ENCODE peak calls at places on chromosomes 4 and X, in six cellular contexts. One of them, this sample, is unnamed.

GRCh38 chrX:151151668-151152267 is 24.6 kb upstream of the GPR50 start:
- DNase-seq in H9: peak; percentile 35
- DNase-seq in MCF 10A: peak; percentile 71
- DNase-seq in HCT116: peak; percentile 13
- DNase-seq in cardiac muscle cell: peak; percentile 64
- DNase-seq in endodermal cell: peak; percentile 57
- DNase-seq in this sample: no peak

GRCh38 chrX:119960639-119961038 is 17.1 kb upstream of the NKAP start:
- DNase-seq in H9: no peak
- DNase-seq in MCF 10A: no peak
- DNase-seq in HCT116: no peak
- DNase-seq in cardiac muscle cell: no peak
- DNase-seq in endodermal cell: no peak
- DNase-seq in this sample: no peak

GRCh38 chr4:154164931-154165839 is 326.4 kb downstream of the DCHS2 start:
- DNase-seq in H9: no peak
- DNase-seq in MCF 10A: peak; percentile 93
- DNase-seq in HCT116: peak; percentile 86
- DNase-seq in cardiac muscle cell: no peak
- DNase-seq in endodermal cell: no peak
- DNase-seq in this sample: no peak

GRCh38 chr4:55398461-55398860 is 2.7 kb downstream of the TMEM165 start:
- DNase-seq in H9: no peak
- DNase-seq in MCF 10A: peak; percentile 49
- DNase-seq in HCT116: no peak
- DNase-seq in cardiac muscle cell: no peak
- DNase-seq in endodermal cell: no peak
- DNase-seq in this sample: no peak

GRCh38 chr4:157012781-157013180 is 41.2 kb upstream of the PDGFC start:
- DNase-seq in H9: no peak
- DNase-seq in MCF 10A: peak; percentile 5
- DNase-seq in HCT116: no peak
- DNase-seq in cardiac muscle cell: no peak
- DNase-seq in endodermal cell: no peak
- DNase-seq in this sample: no peak

GRCh38 chr4:143381171-143382118 is 44.8 kb downstream of the GAB1 start:
- DNase-seq in H9: no peak
- DNase-seq in MCF 10A: peak; percentile 69
- DNase-seq in HCT116: no peak
- DNase-seq in cardiac muscle cell: peak; percentile 63
- DNase-seq in endodermal cell: no peak
- DNase-seq in this sample: no peak

GRCh38 chr4:142614621-142615323 is 231.3 kb downstream of the INPP4B start:
- DNase-seq in H9: no peak
- DNase-seq in MCF 10A: no peak
- DNase-seq in HCT116: no peak
- DNase-seq in cardiac muscle cell: no peak
- DNase-seq in endodermal cell: no peak
- DNase-seq in this sample: no peak

GRCh38 chr4:185142911-185143595 is at the start of gene SLC25A4:
- DNase-seq in H9: peak; percentile 91
- DNase-seq in MCF 10A: peak; percentile 78
- DNase-seq in HCT116: peak; percentile 28
- DNase-seq in cardiac muscle cell: peak; percentile 96
- DNase-seq in endodermal cell: peak; percentile 95
- DNase-seq in this sample: peak; percentile 62

GRCh38 chrX:40056420-40056819 is 41.3 kb downstream of the BCOR start:
- DNase-seq in H9: no peak
- DNase-seq in MCF 10A: no peak
- DNase-seq in HCT116: no peak
- DNase-seq in cardiac muscle cell: no peak
- DNase-seq in endodermal cell: no peak
- DNase-seq in this sample: no peak

GRCh38 chr4:103118171-103118570 is 18.5 kb upstream of the BDH2 start:
- DNase-seq in H9: no peak
- DNase-seq in MCF 10A: no peak
- DNase-seq in HCT116: no peak
- DNase-seq in cardiac muscle cell: no peak
- DNase-seq in endodermal cell: no peak
- DNase-seq in this sample: no peak

GRCh38 chr4:139555705-139556070 is 331 bp downstream of the SETD7 start:
- DNase-seq in H9: no peak
- DNase-seq in MCF 10A: peak; percentile 60
- DNase-seq in HCT116: no peak
- DNase-seq in cardiac muscle cell: peak; percentile 42
- DNase-seq in endodermal cell: no peak
- DNase-seq in this sample: no peak

GRCh38 chr4:10582966-10583365 is 101.6 kb downstream of the CLNK start:
- DNase-seq in H9: no peak
- DNase-seq in MCF 10A: no peak
- DNase-seq in HCT116: no peak
- DNase-seq in cardiac muscle cell: no peak
- DNase-seq in endodermal cell: no peak
- DNase-seq in this sample: no peak

GRCh38 chr4:139438141-139438540 is 15.8 kb upstream of the RAB33B start:
- DNase-seq in H9: no peak
- DNase-seq in MCF 10A: no peak
- DNase-seq in HCT116: no peak
- DNase-seq in cardiac muscle cell: no peak
- DNase-seq in endodermal cell: no peak
- DNase-seq in this sample: no peak

GRCh38 chr4:88211473-88212252 is 53.2 kb upstream of the ABCG2 start:
- DNase-seq in H9: no peak
- DNase-seq in MCF 10A: peak; percentile 68
- DNase-seq in HCT116: peak; percentile 47
- DNase-seq in cardiac muscle cell: peak; percentile 73
- DNase-seq in endodermal cell: peak; percentile 77
- DNase-seq in this sample: no peak

GRCh38 chr4:99945718-99946345 is 586 bp downstream of the DNAJB14 start:
- DNase-seq in H9: no peak
- DNase-seq in MCF 10A: peak; percentile 36
- DNase-seq in HCT116: no peak
- DNase-seq in cardiac muscle cell: peak; percentile 47
- DNase-seq in endodermal cell: no peak
- DNase-seq in this sample: no peak

GRCh38 chr4:125198916-125199315 is 115.8 kb upstream of the FAT4 start:
- DNase-seq in H9: no peak
- DNase-seq in MCF 10A: peak; percentile 50
- DNase-seq in HCT116: no peak
- DNase-seq in cardiac muscle cell: no peak
- DNase-seq in endodermal cell: no peak
- DNase-seq in this sample: no peak

GRCh38 chrX:36867143-36867542 is 141.0 kb upstream of the FAM47C start:
- DNase-seq in H9: no peak
- DNase-seq in MCF 10A: peak; percentile 57
- DNase-seq in HCT116: no peak
- DNase-seq in cardiac muscle cell: peak; percentile 75
- DNase-seq in endodermal cell: no peak
- DNase-seq in this sample: no peak

GRCh38 chr4:16265820-16266219 is 39.5 kb upstream of the TAPT1 start:
- DNase-seq in H9: no peak
- DNase-seq in MCF 10A: no peak
- DNase-seq in HCT116: no peak
- DNase-seq in cardiac muscle cell: no peak
- DNase-seq in endodermal cell: no peak
- DNase-seq in this sample: no peak

GRCh38 chr4:126213996-126214395 is 899.2 kb downstream of the FAT4 start:
- DNase-seq in H9: no peak
- DNase-seq in MCF 10A: peak; percentile 14
- DNase-seq in HCT116: no peak
- DNase-seq in cardiac muscle cell: no peak
- DNase-seq in endodermal cell: no peak
- DNase-seq in this sample: no peak

GRCh38 chrX:107440187-107440586 is 9.3 kb upstream of the FRMPD3 start:
- DNase-seq in H9: no peak
- DNase-seq in MCF 10A: no peak
- DNase-seq in HCT116: no peak
- DNase-seq in cardiac muscle cell: no peak
- DNase-seq in endodermal cell: no peak
- DNase-seq in this sample: no peak

GRCh38 chrX:7996414-7996813 is 69.2 kb upstream of the PNPLA4 start:
- DNase-seq in H9: no peak
- DNase-seq in MCF 10A: peak; percentile 57
- DNase-seq in HCT116: no peak
- DNase-seq in cardiac muscle cell: peak; percentile 65
- DNase-seq in endodermal cell: peak; percentile 62
- DNase-seq in this sample: no peak

GRCh38 chr4:5027366-5027765 is 8.1 kb upstream of the CYTL1 start:
- DNase-seq in H9: no peak
- DNase-seq in MCF 10A: no peak
- DNase-seq in HCT116: no peak
- DNase-seq in cardiac muscle cell: no peak
- DNase-seq in endodermal cell: no peak
- DNase-seq in this sample: no peak

GRCh38 chr4:146190393-146190910 is 14.9 kb downstream of the LSM6 start:
- DNase-seq in H9: no peak
- DNase-seq in MCF 10A: no peak
- DNase-seq in HCT116: no peak
- DNase-seq in cardiac muscle cell: no peak
- DNase-seq in endodermal cell: no peak
- DNase-seq in this sample: no peak

GRCh38 chr4:186927624-186928023 is 204.0 kb upstream of the FAT1 start:
- DNase-seq in H9: no peak
- DNase-seq in MCF 10A: no peak
- DNase-seq in HCT116: peak; percentile 60
- DNase-seq in cardiac muscle cell: no peak
- DNase-seq in endodermal cell: no peak
- DNase-seq in this sample: no peak
- TF ChIP-seq CTCF in H9: no peak
- TF ChIP-seq CTCF in MCF 10A: no peak
- TF ChIP-seq CTCF in HCT116: no peak
- TF ChIP-seq CTCF in cardiac muscle cell: no peak
- TF ChIP-seq CTCF in endodermal cell: peak; percentile 48
- TF ChIP-seq CTCF in this sample: no peak

GRCh38 chr4:889516-889915 is 42.6 kb downstream of the GAK start:
- DNase-seq in H9: no peak
- DNase-seq in MCF 10A: no peak
- DNase-seq in HCT116: no peak
- DNase-seq in cardiac muscle cell: no peak
- DNase-seq in endodermal cell: no peak
- DNase-seq in this sample: no peak

GRCh38 chr4:892780-893179 is 39.3 kb downstream of the GAK start:
- DNase-seq in H9: no peak
- DNase-seq in MCF 10A: no peak
- DNase-seq in HCT116: no peak
- DNase-seq in cardiac muscle cell: no peak
- DNase-seq in endodermal cell: no peak
- DNase-seq in this sample: no peak

GRCh38 chr4:893276-893994 is 38.7 kb downstream of the GAK start:
- DNase-seq in H9: no peak
- DNase-seq in MCF 10A: no peak
- DNase-seq in HCT116: no peak
- DNase-seq in cardiac muscle cell: no peak
- DNase-seq in endodermal cell: no peak
- DNase-seq in this sample: no peak

GRCh38 chr4:890036-890695 is 42.0 kb downstream of the GAK start:
- DNase-seq in H9: no peak
- DNase-seq in MCF 10A: no peak
- DNase-seq in HCT116: no peak
- DNase-seq in cardiac muscle cell: no peak
- DNase-seq in endodermal cell: no peak
- DNase-seq in this sample: no peak

DNA sequence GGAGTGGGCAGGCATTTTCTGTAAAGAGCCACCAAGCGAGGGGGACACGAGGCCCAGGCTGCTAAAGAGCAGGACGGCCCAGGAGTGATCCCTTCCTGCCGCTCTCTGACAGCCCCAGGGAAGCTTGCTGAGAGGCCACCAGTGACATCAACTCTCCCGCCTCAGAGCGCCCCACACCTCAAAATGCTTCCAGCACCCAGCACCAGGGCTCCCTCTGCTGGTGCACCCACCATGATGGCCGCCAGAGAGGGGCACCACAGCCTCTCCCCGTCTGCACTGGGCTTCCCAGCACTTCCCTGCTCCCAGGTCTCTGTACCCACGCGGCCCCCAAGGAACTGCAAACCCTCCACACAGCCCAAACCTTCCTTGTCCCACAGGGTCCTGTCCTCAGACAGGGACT is 40.4 kb downstream of the GAK start:
- DNase-seq in H9: peak; percentile 70
- DNase-seq in MCF 10A: peak; percentile 6
- DNase-seq in HCT116: no peak
- DNase-seq in cardiac muscle cell: peak; percentile 10
- DNase-seq in endodermal cell: peak; percentile 86
- DNase-seq in this sample: no peak
- TF ChIP-seq CTCF in H9: peak; percentile 66
- TF ChIP-seq CTCF in MCF 10A: no peak
- TF ChIP-seq CTCF in HCT116: peak; percentile 33
- TF ChIP-seq CTCF in cardiac muscle cell: peak; percentile 21
- TF ChIP-seq CTCF in endodermal cell: peak; percentile 67
- TF ChIP-seq CTCF in this sample: no peak

GRCh38 chrX:105706041-105706440 is 116.3 kb upstream of the NRK start:
- DNase-seq in H9: no peak
- DNase-seq in MCF 10A: peak; percentile 64
- DNase-seq in HCT116: no peak
- DNase-seq in cardiac muscle cell: no peak
- DNase-seq in endodermal cell: no peak
- DNase-seq in this sample: no peak

GRCh38 chrX:105703876-105704275 is 118.5 kb upstream of the NRK start:
- DNase-seq in H9: no peak
- DNase-seq in MCF 10A: no peak
- DNase-seq in HCT116: no peak
- DNase-seq in cardiac muscle cell: no peak
- DNase-seq in endodermal cell: no peak
- DNase-seq in this sample: no peak

GRCh38 chrX:105698386-105698785 is 124.0 kb upstream of the NRK start:
- DNase-seq in H9: no peak
- DNase-seq in MCF 10A: peak; percentile 16
- DNase-seq in HCT116: no peak
- DNase-seq in cardiac muscle cell: no peak
- DNase-seq in endodermal cell: no peak
- DNase-seq in this sample: no peak

GRCh38 chrX:105700316-105700715 is 122.0 kb upstream of the NRK start:
- DNase-seq in H9: no peak
- DNase-seq in MCF 10A: no peak
- DNase-seq in HCT116: no peak
- DNase-seq in cardiac muscle cell: no peak
- DNase-seq in endodermal cell: no peak
- DNase-seq in this sample: no peak

GRCh38 chrX:105701310-105702052 is 120.9 kb upstream of the NRK start:
- DNase-seq in H9: no peak
- DNase-seq in MCF 10A: peak; percentile 14
- DNase-seq in HCT116: no peak
- DNase-seq in cardiac muscle cell: no peak
- DNase-seq in endodermal cell: no peak
- DNase-seq in this sample: no peak
- TF ChIP-seq CTCF in H9: peak; percentile 59
- TF ChIP-seq CTCF in MCF 10A: peak; percentile 30
- TF ChIP-seq CTCF in HCT116: no peak
- TF ChIP-seq CTCF in cardiac muscle cell: peak; percentile 12
- TF ChIP-seq CTCF in endodermal cell: peak; percentile 63
- TF ChIP-seq CTCF in this sample: no peak

DNA sequence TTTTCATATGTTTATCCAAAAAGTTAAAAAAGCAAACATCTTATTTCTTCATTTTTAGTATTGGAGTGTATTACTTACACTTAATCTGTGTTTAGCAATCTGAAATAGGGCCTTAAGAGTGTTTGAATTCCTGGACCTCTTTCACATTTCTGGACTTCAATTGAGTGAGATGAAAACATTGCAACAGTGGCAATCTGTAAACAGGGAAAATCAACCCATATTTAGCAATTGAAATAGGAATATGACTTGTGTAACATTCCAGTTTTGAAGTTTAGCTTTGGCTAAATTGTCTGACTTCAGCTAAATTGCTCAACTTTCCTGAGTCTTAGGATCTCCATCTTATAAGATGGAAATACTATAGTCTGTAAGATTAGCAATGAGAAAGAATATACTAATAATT is 34.6 kb upstream of the FHL1 start:
- DNase-seq in H9: no peak
- DNase-seq in MCF 10A: no peak
- DNase-seq in HCT116: no peak
- DNase-seq in cardiac muscle cell: no peak
- DNase-seq in endodermal cell: no peak
- DNase-seq in this sample: no peak
- TF ChIP-seq CTCF in H9: no peak
- TF ChIP-seq CTCF in MCF 10A: no peak
- TF ChIP-seq CTCF in HCT116: no peak
- TF ChIP-seq CTCF in cardiac muscle cell: no peak
- TF ChIP-seq CTCF in endodermal cell: no peak
- TF ChIP-seq CTCF in this sample: no peak

This sample was measured in omental fat pad.